ENCODE peak calls at places on chromosomes 4 and X, in five cellular contexts. D is stimulated activated CD4-positive, alpha-beta T cell treated with anti-CD3 and anti-CD28 coated beads, Interleukin-15, amount 100 ng/mL, for 48 hours; V is Peyer's patch; M is thoracic aorta; W is activated naive CD4-positive, alpha-beta T cell treated with anti-CD3 and anti-CD28 coated beads, Interleukin-2, amount 50 U/mL, for 72 hours. A is an unnamed sample.

GRCh38 chr4:5032825-5033224 is 13.6 kb upstream of the CYTL1 start:
- DNase-seq in D (no peak), V (no peak), M (no peak), W (no peak), A (no peak)

GRCh38 chr4:8656711-8657380 is 64.3 kb downstream of the CPZ start:
- DNase-seq in D (no peak), V (peak), M (no peak), W (no peak), A (no peak)

GRCh38 chr4:86974481-86975050 is 39.8 kb downstream of the AFF1 start:
- DNase-seq in D (no peak), V (no peak), M (no peak), W (no peak), A (no peak)

GRCh38 chr4:126544276-126544675 is 1088.5 kb upstream of the INTU start:
- DNase-seq in D (no peak), V (no peak), M (no peak), W (no peak), A (no peak)

GRCh38 chrX:51893931-51894696 is 691 bp downstream of the MAGED1 start:
- DNase-seq in D (no peak), V (peak), M (no peak), W (no peak), A (no peak)

GRCh38 chrX:53074987-53075386 is 7.2 kb upstream of the TSPYL2 start:
- DNase-seq in D (no peak), V (no peak), M (no peak), W (no peak), A (no peak)

GRCh38 chr4:7799306-7799705 is 140.4 kb downstream of the AFAP1 start:
- DNase-seq in D (no peak), V (no peak), M (no peak), W (no peak), A (no peak)

GRCh38 chr4:126708716-126709115 is 924.0 kb upstream of the INTU start:
- DNase-seq in D (no peak), V (no peak), M (no peak), W (no peak), A (no peak)

GRCh38 chr4:164481306-164482091 is 272.4 kb upstream of the SMIM31 start:
- DNase-seq in D (no peak), V (no peak), M (no peak), W (no peak), A (no peak)

GRCh38 chr4:1093391-1094335 is 19.7 kb downstream of the RNF212 start:
- DNase-seq in D (no peak), V (no peak), M (no peak), W (no peak), A (no peak)

GRCh38 chr4:187550256-187550950 is 445.2 kb upstream of the ZFP42 start:
- DNase-seq in D (no peak), V (no peak), M (no peak), W (no peak), A (no peak)